ENCODE peak calls at places on chromosomes 6 and 20, in four cellular contexts. U is A673, L is neuronal stem cell, Q is dermis microvascular lymphatic vessel endothelial cell. M is an unnamed sample.

GRCh38 chr6:138001750-138002349 is 105.4 kb downstream of the PERP start:
- DNase-seq in U (peak; percentile 51), L (peak; percentile 37), Q (peak; percentile 40), M (peak; percentile 4)

GRCh38 chr6:156269751-156270369 is 507.3 kb upstream of the ARID1B start:
- DNase-seq in U (no peak), L (no peak), Q (no peak), M (no peak)

GRCh38 chr6:118284736-118285360 is 263.2 kb upstream of the PLN start:
- DNase-seq in U (no peak), L (no peak), Q (peak; percentile 6), M (no peak)

GRCh38 chr6:40755749-40756452 is 168.7 kb upstream of the LRFN2 start:
- DNase-seq in U (peak; percentile 8), L (no peak), Q (no peak), M (no peak)

GRCh38 chr6:12066297-12066696 is 54.2 kb downstream of the HIVEP1 start:
- DNase-seq in U (no peak), L (no peak), Q (no peak), M (no peak)

GRCh38 chr6:149470948-149471347 is 13.9 kb downstream of the ZC3H12D start:
- DNase-seq in U (no peak), L (no peak), Q (no peak), M (no peak)

GRCh38 chr6:28354688-28355554 is 5.2 kb downstream of the ZKSCAN3 start:
- DNase-seq in U (no peak), L (no peak), Q (no peak), M (no peak)

GRCh38 chr20:50715694-50716093 is 15.7 kb upstream of the PARD6B start:
- DNase-seq in U (no peak), L (no peak), Q (no peak), M (no peak)

GRCh38 chr6:144543006-144543871 is 258.1 kb downstream of the UTRN start:
- DNase-seq in U (no peak), L (no peak), Q (no peak), M (no peak)

GRCh38 chr6:46263709-46264091 is 92.9 kb upstream of the ENPP5 start:
- DNase-seq in U (peak; percentile 82), L (no peak), Q (peak; percentile 12), M (no peak)

GRCh38 chr20:24235224-24235735 is 234.1 kb upstream of the SYNDIG1 start:
- DNase-seq in U (peak; percentile 4), L (no peak), Q (no peak), M (no peak)

GRCh38 chr20:1946762-1947534 is 46.9 kb downstream of the PDYN start:
- DNase-seq in U (no peak), L (peak; percentile 82), Q (peak; percentile 42), M (no peak)

GRCh38 chr6:166554316-166554715 is 32.2 kb downstream of the RAMACL start:
- DNase-seq in U (no peak), L (no peak), Q (peak; percentile 90), M (no peak)

GRCh38 chr20:45059022-45059728 is 41.8 kb downstream of the KCNS1 start:
- DNase-seq in U (no peak), L (no peak), Q (no peak), M (no peak)

GRCh38 chr20:62907377-62908317 is 18.7 kb downstream of the DIDO1 start:
- DNase-seq in U (no peak), L (no peak), Q (no peak), M (no peak)

GRCh38 chr6:115016593-115016992 is 673.8 kb upstream of the HS3ST5 start:
- DNase-seq in U (no peak), L (no peak), Q (no peak), M (no peak)

GRCh38 chr20:10654630-10655029 is 19.2 kb downstream of the JAG1 start:
- DNase-seq in U (no peak), L (no peak), Q (no peak), M (no peak)

GRCh38 chr20:36385503-36385902 is 79.4 kb downstream of the DLGAP4 start:
- DNase-seq in U (no peak), L (no peak), Q (no peak), M (no peak)

GRCh38 chr20:42846784-42847490 is 342.8 kb downstream of the PTPRT start:
- DNase-seq in U (no peak), L (no peak), Q (no peak), M (no peak)

GRCh38 chr20:39356913-39357312 is 394.8 kb downstream of the DHX35 start:
- DNase-seq in U (no peak), L (no peak), Q (no peak), M (no peak)